ENCODE peak calls at places on chromosomes 12 and 14, in five cellular contexts. J is PC-3, N is fibroblast of lung, V is mammary epithelial cell, P is neural progenitor cell. H is an unnamed sample.

GRCh38 chr12:119328111-119328510 is 6.4 kb upstream of the CCDC60 start:
- DNase-seq in J (peak; percentile 12), P (peak; percentile 63), N (no peak), V (no peak), H (no peak)

GRCh38 chr12:47024463-47024862 is 55.0 kb upstream of the PCED1B start:
- DNase-seq in V (peak; percentile 34), N (no peak), P (no peak), J (no peak), H (no peak)

GRCh38 chr12:105104762-105105161 is 2.8 kb upstream of the WASHC4 start:
- DNase-seq in J (no peak), P (no peak), V (no peak), N (no peak), H (no peak)

GRCh38 chr12:78885466-78885865 is 20.9 kb downstream of the SYT1 start:
- DNase-seq in P (peak; percentile 50), V (no peak), N (no peak), J (no peak), H (no peak)

GRCh38 chr14:64952598-64953309 is 10.2 kb upstream of the GPX2 start:
- DNase-seq in N (no peak), P (peak; percentile 26), J (no peak), V (no peak), H (no peak)

GRCh38 chr12:107748472-107748871 is 12.5 kb downstream of the PRDM4 start:
- DNase-seq in P (no peak), N (peak; percentile 66), V (peak; percentile 68), J (peak; percentile 91), H (no peak)

GRCh38 chr12:120640840-120641833 is 711 bp downstream of the CABP1 start:
- DNase-seq in N (peak; percentile 39), J (peak; percentile 63), V (peak; percentile 62), P (peak; percentile 93), H (no peak)

GRCh38 chr12:54368709-54369596 is 4.7 kb upstream of the GPR84 start:
- DNase-seq in J (peak; percentile 91), V (peak; percentile 65), N (peak; percentile 89), P (peak; percentile 92), H (no peak)

GRCh38 chr14:77804592-77804991 is 4.7 kb downstream of the ADCK1 start:
- DNase-seq in P (peak; percentile 71), N (no peak), V (peak; percentile 15), J (peak; percentile 82), H (peak; percentile 7)

GRCh38 chr12:130819248-130819576 is 19.8 kb downstream of the STX2 start:
- DNase-seq in P (no peak), V (no peak), J (no peak), N (no peak), H (no peak)

GRCh38 chr12:104276192-104277131 is 27.1 kb upstream of the EID3 start:
- DNase-seq in J (peak; percentile 95), N (no peak), P (no peak), V (no peak), H (no peak)

GRCh38 chr14:105491366-105492006 is 440 bp downstream of the TEDC1 start:
- DNase-seq in N (peak; percentile 38), J (peak; percentile 77), V (peak; percentile 60), P (peak; percentile 78), H (no peak)

GRCh38 chr12:92978607-92979006 is 49.5 kb upstream of the EEA1 start:
- DNase-seq in N (no peak), V (no peak), P (no peak), J (no peak), H (no peak)

GRCh38 chr12:126385785-126386184 is 1320.5 kb downstream of the AACS start:
- DNase-seq in N (peak; percentile 41), J (peak; percentile 19), V (no peak), P (no peak), H (no peak)

GRCh38 chr12:40393031-40393430 is 168.2 kb downstream of the LRRK2 start:
- DNase-seq in V (no peak), N (no peak), J (no peak), P (no peak), H (no peak)

GRCh38 chr12:57718641-57719528 is 19.7 kb downstream of the AGAP2 start:
- DNase-seq in V (no peak), J (no peak), P (no peak), N (no peak), H (no peak)

GRCh38 chr12:57717131-57717530 is 21.4 kb downstream of the AGAP2 start:
- DNase-seq in P (no peak), J (no peak), N (no peak), V (no peak), H (no peak)

GRCh38 chr12:57720606-57721595 is 17.6 kb downstream of the AGAP2 start:
- DNase-seq in P (no peak), J (no peak), V (no peak), N (no peak), H (no peak)

GRCh38 chr12:57717846-57718640 is 20.5 kb downstream of the AGAP2 start:
- DNase-seq in N (no peak), P (no peak), J (no peak), V (no peak), H (no peak)

GRCh38 chr12:57719777-57720605 is 18.6 kb downstream of the AGAP2 start:
- DNase-seq in P (no peak), J (no peak), N (no peak), V (no peak), H (no peak)
- H3K36me3 ChIP-seq in P (no peaks in the 10 kb centered on the region), J (peaks cover 11% of the 10 kb centered on the region), N (peaks cover 15% of the 10 kb centered on the region), V (peaks cover 7% of the 10 kb centered on the region), H (peaks cover 5% of the 10 kb centered on the region)

GRCh38 chr12:57603758-57604453 is 718 bp upstream of the DTX3 start:
- DNase-seq in P (no peak), N (peak; percentile 63), J (peak; percentile 62), V (peak; percentile 67), H (peak; percentile 17)

GRCh38 chr12:57605308-57606015 is 838 bp downstream of the DTX3 start:
- DNase-seq in V (no peak), P (peak; percentile 46), N (no peak), J (peak; percentile 20), H (no peak)

GRCh38 chr12:57604454-57605307 is at the start of gene DTX3:
- DNase-seq in V (no peak), P (peak; percentile 66), N (peak; percentile 43), J (no peak), H (no peak)

GRCh38 chr12:57602544-57602943 is 2.1 kb upstream of the DTX3 start:
- DNase-seq in N (no peak), P (no peak), V (no peak), J (no peak), H (no peak)

DNA sequence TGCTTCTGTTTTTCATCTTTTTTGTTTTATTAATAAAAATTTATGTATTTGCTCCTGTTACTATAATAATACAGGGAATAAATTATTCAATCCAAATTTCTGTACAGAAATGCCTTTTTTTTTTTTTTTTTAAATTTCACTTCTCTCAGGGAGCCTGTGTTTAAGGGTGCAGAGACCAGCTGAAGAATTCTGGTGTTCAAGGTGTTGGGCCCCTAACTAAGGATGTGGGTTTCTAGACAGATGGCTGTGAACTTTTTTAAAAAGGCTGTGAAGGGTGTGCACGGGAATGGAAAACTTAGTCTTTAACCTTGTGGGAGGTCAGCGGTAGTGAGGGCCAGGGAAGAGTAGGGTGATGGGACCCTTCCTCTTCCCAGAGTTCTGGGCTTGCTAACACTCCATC is 1.3 kb upstream of the DTX3 start:
- DNase-seq in N (no peak), J (no peak), P (no peak), V (no peak), H (no peak)
- H3K9ac ChIP-seq in N (no peak overlapping the region), J (no peak overlapping the region), P (no peak overlapping the region), V (no peak overlapping the region), H (no peak overlapping the region)

GRCh38 chr12:48853228-48853688 is 1.3 kb upstream of the DDX23 start:
- DNase-seq in N (peak; percentile 91), J (peak; percentile 96), P (peak; percentile 88), V (peak; percentile 80), H (peak; percentile 41)
- H3K4me3 ChIP-seq in N (peak overlapping the region; percentile 15), J (peak overlapping the region; percentile 95), P (peak overlapping the region; percentile 95), V (peak overlapping the region; percentile 47), H (peak overlapping the region; percentile 99)

GRCh38 chr14:91187271-91187670 is 57.2 kb downstream of the GPR68 start:
- DNase-seq in J (no peak), V (no peak), N (no peak), P (no peak), H (no peak)
- H3K36me3 ChIP-seq in J (no peaks in the 10 kb centered on the region), V (peaks cover 2% of the 10 kb centered on the region), N (peaks cover 13% of the 10 kb centered on the region), P (no peaks in the 10 kb centered on the region), H (peaks cover 8% of the 10 kb centered on the region)

GRCh38 chr14:75832621-75833297 is 149.0 kb downstream of the TGFB3 start:
- DNase-seq in V (no peak), N (peak; percentile 57), P (no peak), J (peak; percentile 72), H (no peak)
- H3K9ac ChIP-seq in V (no peak overlapping the region), N (no peak overlapping the region), P (no peak overlapping the region), J (peak overlapping the region; percentile 90), H (no peak overlapping the region)

GRCh38 chr12:75481774-75482173 is 1.2 kb downstream of the GLIPR1 start:
- DNase-seq in N (peak; percentile 90), P (no peak), V (peak; percentile 55), J (no peak), H (no peak)
- H3K4me3 ChIP-seq in N (peak overlapping the region; percentile 39), P (no peak overlapping the region), V (peak overlapping the region; percentile 71), J (peak overlapping the region; percentile 67), H (no peak overlapping the region)

GRCh38 chr14:69769623-69770022 is 2.7 kb downstream of the SRSF5 start:
- DNase-seq in J (no peak), V (no peak), N (no peak), P (no peak), H (no peak)

GRCh38 chr14:69772082-69773017 is 5.4 kb downstream of the SRSF5 start:
- DNase-seq in V (no peak), P (no peak), N (no peak), J (no peak), H (no peak)

GRCh38 chr14:69768873-69769272 is 1.9 kb downstream of the SRSF5 start:
- DNase-seq in P (no peak), V (peak; percentile 20), J (peak; percentile 43), N (no peak), H (no peak)

GRCh38 chr14:69770559-69770958 is 3.6 kb downstream of the SRSF5 start:
- DNase-seq in N (no peak), V (no peak), P (no peak), J (no peak), H (no peak)

GRCh38 chr14:69771136-69771535 is 4.2 kb downstream of the SRSF5 start:
- DNase-seq in P (no peak), V (no peak), J (no peak), N (no peak), H (no peak)
- H3K36me3 ChIP-seq in P (peaks cover 56% of the 10 kb centered on the region), V (peaks cover 58% of the 10 kb centered on the region), J (peaks cover 81% of the 10 kb centered on the region), N (peaks cover 23% of the 10 kb centered on the region), H (peaks cover 32% of the 10 kb centered on the region)

GRCh38 chr12:6830286-6830892 is 2.2 kb downstream of the P3H3 start:
- DNase-seq in N (no peak), P (no peak), V (no peak), J (no peak), H (no peak)
- H3K9ac ChIP-seq in N (no peak overlapping the region), P (no peak overlapping the region), V (no peak overlapping the region), J (no peak overlapping the region), H (no peak overlapping the region)

GRCh38 chr14:104334812-104335161 is 196.4 kb downstream of the KIF26A start:
- DNase-seq in V (no peak), P (no peak), J (no peak), N (no peak), H (no peak)
- H3K4me3 ChIP-seq in V (no peak overlapping the region), P (no peak overlapping the region), J (no peak overlapping the region), N (no peak overlapping the region), H (no peak overlapping the region)

GRCh38 chr14:46300765-46301164 is 350.8 kb downstream of the RPL10L start:
- DNase-seq in P (no peak), N (no peak), J (no peak), V (no peak), H (no peak)
- H3K36me3 ChIP-seq in P (no peaks in the 10 kb centered on the region), N (no peaks in the 10 kb centered on the region), J (no peaks in the 10 kb centered on the region), V (no peaks in the 10 kb centered on the region), H (no peaks in the 10 kb centered on the region)